ENCODE peak calls at places on chromosomes 3 and 15, in nine cellular contexts. B is brain microvascular endothelial cell, M is fibroblast of the aortic adventitia, Y is coronary artery, J is thoracic aorta, F is OCI-LY7, A is Calu3, V is fibroblast of pulmonary artery, Q is adrenal gland. T is an unnamed sample.

GRCh38 chr15:99106417-99107220 is 1.7 kb downstream of the SYNM start:
- DNase-seq in A (no peak), Y (peak; percentile 72), B (peak; percentile 44), M (peak; percentile 63), J (no peak), V (peak; percentile 40), Q (no peak), F (no peak), T (no peak)

GRCh38 chr3:157120071-157120892 is 39.7 kb downstream of the CCNL1 start:
- DNase-seq in Q (no peak), J (no peak), B (no peak), V (no peak), A (peak; percentile 71), F (no peak), M (no peak), Y (no peak), T (no peak)

GRCh38 chr3:115877647-115877934 is 254.3 kb downstream of the GAP43 start:
- DNase-seq in B (no peak), A (no peak), F (no peak), M (peak; percentile 19), J (no peak), Q (no peak), Y (no peak), V (peak; percentile 16), T (no peak)

GRCh38 chr3:63768415-63768814 is 50.7 kb upstream of the C3orf49 start:
- DNase-seq in V (no peak), Y (no peak), Q (no peak), J (no peak), M (no peak), B (no peak), A (no peak), F (no peak), T (no peak)

GRCh38 chr15:97235285-97235985 is 725.1 kb upstream of the ARRDC4 start:
- DNase-seq in Y (no peak), V (peak; percentile 70), Q (peak; percentile 48), J (no peak), M (peak; percentile 40), A (peak; percentile 76), F (peak; percentile 5), B (peak; percentile 51), T (peak; percentile 78)

GRCh38 chr3:133479895-133480669 is 80.2 kb downstream of the BFSP2 start:
- DNase-seq in M (no peak), A (peak; percentile 79), F (peak; percentile 77), B (no peak), Q (no peak), V (no peak), J (no peak), Y (no peak), T (no peak)

GRCh38 chr3:171491412-171491811 is 31.2 kb upstream of the TNIK start:
- DNase-seq in Q (no peak), B (no peak), F (no peak), A (no peak), J (no peak), Y (no peak), V (no peak), M (no peak), T (no peak)

GRCh38 chr15:64894395-64895056 is 17.2 kb upstream of the ANKDD1A start:
- DNase-seq in Q (peak; percentile 27), Y (no peak), B (no peak), M (no peak), F (peak; percentile 86), A (no peak), V (no peak), J (no peak), T (no peak)

GRCh38 chr3:150242220-150242938 is 165.7 kb upstream of the TSC22D2 start:
- DNase-seq in A (no peak), B (no peak), J (no peak), V (no peak), F (no peak), Y (no peak), Q (no peak), M (no peak), T (no peak)

GRCh38 chr15:88450125-88450798 is 16.9 kb downstream of the MRPL46 start:
- DNase-seq in J (no peak), A (peak; percentile 85), B (peak; percentile 79), Q (peak; percentile 54), V (peak; percentile 74), Y (no peak), F (peak; percentile 85), M (peak; percentile 82), T (peak; percentile 81)

GRCh38 chr3:5019411-5020261 is 40.4 kb downstream of the BHLHE40 start:
- DNase-seq in B (no peak), J (no peak), M (no peak), Q (no peak), A (no peak), F (no peak), V (no peak), Y (no peak), T (peak; percentile 35)

GRCh38 chr3:128775241-128775640 is 49.3 kb downstream of the RAB7A start:
- DNase-seq in A (no peak), Y (no peak), Q (no peak), V (no peak), M (no peak), F (no peak), B (no peak), J (no peak), T (peak; percentile 52)
- TF ChIP-seq CTCF in A (no peak), Y (no peak), Q (no peak), V (no peak), M (no peak), F (no peak), B (no peak), J (no peak), T (no peak)

GRCh38 chr3:73431136-73431933 is 193.4 kb downstream of the PDZRN3 start:
- DNase-seq in Y (no peak), F (no peak), V (no peak), Q (no peak), M (no peak), J (no peak), B (no peak), A (no peak), T (no peak)

GRCh38 chr3:73433681-73434080 is 191.1 kb downstream of the PDZRN3 start:
- DNase-seq in A (no peak), V (no peak), M (no peak), Q (no peak), F (no peak), B (no peak), Y (no peak), J (no peak), T (no peak)

GRCh38 chr3:73433079-73433478 is 191.7 kb downstream of the PDZRN3 start:
- DNase-seq in F (no peak), J (no peak), A (no peak), B (no peak), V (no peak), Q (no peak), M (no peak), Y (no peak), T (no peak)

GRCh38 chr3:73432021-73432722 is 192.6 kb downstream of the PDZRN3 start:
- DNase-seq in Q (peak; percentile 27), B (peak; percentile 37), F (peak; percentile 52), V (peak; percentile 64), Y (no peak), M (peak; percentile 68), J (no peak), A (peak; percentile 9), T (no peak)

GRCh38 chr3:73432723-73433032 is 192.1 kb downstream of the PDZRN3 start:
- DNase-seq in B (no peak), A (no peak), Q (no peak), Y (no peak), M (no peak), J (no peak), F (no peak), V (no peak), T (no peak)
- TF ChIP-seq CTCF in B (no peak), A (no peak), Q (no peak), Y (no peak), M (no peak), J (no peak), F (peak; percentile 44), V (no peak), T (no peak)

GRCh38 chr3:127560051-127560787 is 30.3 kb downstream of the TPRA1 start:
- DNase-seq in F (peak; percentile 44), Q (no peak), J (no peak), B (no peak), M (no peak), V (no peak), Y (no peak), A (no peak), T (peak; percentile 54)

GRCh38 chr3:127551178-127551577 is 39.4 kb downstream of the TPRA1 start:
- DNase-seq in A (no peak), Q (no peak), M (no peak), J (no peak), V (no peak), F (no peak), B (no peak), Y (no peak), T (peak; percentile 58)

GRCh38 chr3:127551971-127552370 is 38.6 kb downstream of the TPRA1 start:
- DNase-seq in B (no peak), Y (no peak), J (no peak), F (no peak), V (no peak), A (no peak), Q (no peak), M (no peak), T (peak; percentile 43)

GRCh38 chr3:127555108-127555507 is 35.4 kb downstream of the TPRA1 start:
- DNase-seq in M (no peak), A (no peak), Q (no peak), B (no peak), F (no peak), Y (no peak), J (no peak), V (no peak), T (no peak)

DNA sequence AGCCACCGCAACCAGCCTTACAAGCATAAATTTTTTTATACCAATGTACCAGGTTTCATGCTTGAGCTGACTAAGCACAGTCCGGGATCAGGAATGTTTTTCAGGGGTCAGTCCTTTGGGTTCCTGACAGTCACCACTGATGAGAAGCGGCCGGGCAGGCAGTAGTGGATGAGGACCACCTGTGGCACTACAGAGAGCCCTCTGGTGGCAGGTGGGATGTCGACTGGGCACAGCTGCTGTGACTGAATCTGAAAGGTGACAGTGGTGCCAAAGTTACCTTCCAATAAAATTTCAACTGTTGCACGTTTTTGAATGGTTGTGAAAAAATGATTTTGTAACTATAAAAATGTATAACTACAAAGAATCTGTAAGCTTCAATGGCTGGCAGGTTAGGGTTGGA is 34.0 kb downstream of the TPRA1 start:
- DNase-seq in A (peak; percentile 46), Q (no peak), J (no peak), M (no peak), V (no peak), Y (no peak), F (no peak), B (no peak), T (peak; percentile 44)
- TF ChIP-seq CTCF in A (no peak), Q (no peak), J (no peak), M (no peak), V (peak; percentile 3), Y (no peak), F (peak; percentile 64), B (peak; percentile 35), T (no peak)

DNA sequence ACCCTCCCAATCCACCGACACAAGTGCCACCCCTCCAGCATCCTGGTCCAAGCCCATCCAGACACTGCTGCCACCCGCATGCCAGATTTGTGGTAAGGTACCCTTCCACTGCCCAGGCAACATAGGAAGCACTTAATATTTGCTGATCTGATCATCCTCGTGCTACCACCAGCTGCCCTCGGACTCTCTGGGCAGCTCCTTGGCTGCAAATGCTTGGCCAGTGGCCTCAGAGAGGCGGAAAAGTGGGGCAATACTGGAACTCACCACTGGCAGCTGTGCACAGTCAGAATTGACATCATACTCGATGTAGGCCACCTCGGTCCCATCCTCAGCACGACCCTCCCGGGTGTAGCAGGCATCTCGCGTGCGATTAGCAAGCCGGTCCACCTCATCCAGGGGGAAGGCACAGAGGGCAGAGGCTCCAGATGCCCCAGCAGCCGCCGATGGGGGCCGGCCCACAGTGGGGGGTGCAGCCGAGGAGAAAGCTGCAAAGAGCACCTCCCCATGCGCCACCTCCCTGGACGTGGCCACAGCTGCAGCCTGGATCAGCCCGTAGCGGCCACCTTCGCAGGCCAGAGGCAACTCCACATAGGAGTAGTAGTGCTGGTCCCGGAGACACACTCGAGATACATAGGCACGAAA is 6.5 kb downstream of the PLXNB1 start:
- DNase-seq in M (no peak), B (no peak), J (no peak), A (no peak), Q (no peak), Y (no peak), F (no peak), V (no peak), T (peak; percentile 85)
- TF ChIP-seq CTCF in M (no peak), B (no peak), J (no peak), A (no peak), Q (no peak), Y (no peak), F (no peak), V (no peak), T (no peak)

T was measured in osteoblast.